ENCODE peak calls at places on chromosomes 6 and 20, in eight cellular contexts. U is uterus, B is tibial artery, L is IMR-90, V is Peyer's patch, W is small intestine, N is testis, G is left lung. X is an unnamed sample.

GRCh38 chr6:90294614-90294988 is 2.0 kb downstream of the BACH2 start:
- DNase-seq in G (no peak), V (peak), B (no peak), L (no peak), U (peak), N (no peak), W (no peak), X (no peak)

GRCh38 chr6:54191460-54191859 is 80.2 kb downstream of the MLIP start:
- DNase-seq in N (no peak), B (no peak), U (no peak), W (no peak), V (no peak), G (no peak), L (peak), X (no peak)

GRCh38 chr6:7315684-7316366 is 2.8 kb upstream of the SSR1 start:
- DNase-seq in U (no peak), B (no peak), N (peak), L (no peak), V (no peak), W (no peak), G (no peak), X (no peak)

GRCh38 chr6:56004421-56004820 is 129.0 kb upstream of the BMP5 start:
- DNase-seq in W (no peak), G (no peak), U (no peak), L (peak), V (no peak), B (no peak), N (no peak), X (no peak)

GRCh38 chr20:34215711-34216381 is 25.4 kb upstream of the ASIP start:
- DNase-seq in G (peak), W (peak), V (peak), U (peak), L (peak), B (peak), N (peak), X (peak)

GRCh38 chr20:47389867-47390347 is 33.4 kb upstream of the ZMYND8 start:
- DNase-seq in W (no peak), V (no peak), N (no peak), G (no peak), U (no peak), B (no peak), L (peak), X (peak)

GRCh38 chr20:18019068-18019467 is 38.6 kb downstream of the OVOL2 start:
- DNase-seq in V (no peak), N (peak), L (peak), B (no peak), U (no peak), W (peak), G (no peak), X (no peak)

GRCh38 chr20:57432874-57433491 is 41.8 kb downstream of the RBM38 start:
- DNase-seq in V (peak), G (peak), U (no peak), L (no peak), B (no peak), N (no peak), W (peak), X (no peak)

GRCh38 chr6:39377530-39377929 is 55.0 kb upstream of the KCNK16 start:
- DNase-seq in N (peak), W (peak), L (peak), G (peak), B (peak), V (no peak), U (peak), X (peak)

GRCh38 chr6:7125290-7125689 is 17.5 kb downstream of the RREB1 start:
- DNase-seq in U (no peak), W (no peak), V (no peak), N (no peak), B (no peak), L (no peak), G (no peak), X (no peak)

GRCh38 chr6:169378620-169379381 is 125.2 kb upstream of the THBS2 start:
- DNase-seq in N (no peak), B (no peak), G (no peak), W (no peak), V (no peak), U (no peak), L (no peak), X (no peak)

GRCh38 chr6:111605100-111605748 is 454 bp downstream of the TRAF3IP2 start:
- DNase-seq in L (peak), V (peak), G (peak), W (peak), B (peak), U (peak), N (peak), X (peak)

GRCh38 chr6:55033021-55033546 is 141.2 kb upstream of the HCRTR2 start:
- DNase-seq in N (no peak), W (no peak), L (peak), U (no peak), V (no peak), B (no peak), G (no peak), X (no peak)

GRCh38 chr20:51696304-51697118 is 71.7 kb downstream of the ATP9A start:
- DNase-seq in N (no peak), L (no peak), V (no peak), G (no peak), B (no peak), W (no peak), U (peak), X (no peak)

GRCh38 chr6:36713846-36714245 is 16.2 kb downstream of the RAB44 start:
- DNase-seq in W (no peak), N (no peak), B (no peak), V (no peak), U (no peak), G (no peak), L (no peak), X (no peak)

GRCh38 chr6:41462980-41463930 is 82.9 kb upstream of the FOXP4 start:
- DNase-seq in U (peak), G (peak), N (peak), L (peak), V (peak), B (peak), W (peak), X (peak)

DNA sequence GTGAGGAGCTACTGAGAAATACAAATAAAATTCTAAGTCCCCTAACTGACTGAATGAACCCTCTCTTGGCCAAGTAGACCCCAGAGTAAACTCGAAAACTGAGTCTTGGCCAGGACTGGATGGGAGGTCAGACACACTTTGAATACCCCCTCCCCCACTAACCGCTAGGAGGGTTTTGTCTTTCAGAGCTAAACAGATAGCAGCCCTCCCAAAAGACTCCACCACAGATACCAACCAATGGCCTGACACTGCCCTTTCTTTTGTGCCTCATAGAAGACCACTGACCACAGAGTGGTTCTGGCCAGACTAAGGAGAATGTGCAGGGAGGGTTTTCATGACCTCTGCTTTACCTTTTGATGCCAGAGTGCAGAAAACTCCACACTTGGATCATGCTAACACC is 42.1 kb downstream of the SPACA1 start:
- DNase-seq in G (no peak), B (no peak), V (no peak), L (no peak), W (no peak), U (no peak), N (no peak), X (no peak)
- H3K4me3 ChIP-seq in G (no peak), B (no peak), V (no peak), L (no peak), W (no peak), U (no peak), N (no peak), X (no peak)

GRCh38 chr6:167146977-167147376 is 10.8 kb downstream of the GPR31 start:
- DNase-seq in B (no peak), N (peak), V (no peak), L (no peak), G (no peak), U (no peak), W (no peak), X (no peak)
- H3K4me3 ChIP-seq in B (no peak), N (peak), V (no peak), L (no peak), G (peak), U (no peak), W (no peak), X (no peak)

GRCh38 chr20:25017257-25017803 is 24.8 kb upstream of the APMAP start:
- DNase-seq in B (peak), G (peak), N (no peak), U (no peak), L (no peak), V (no peak), W (peak), X (no peak)
- H3K4me3 ChIP-seq in B (no peak), G (no peak), N (no peak), U (no peak), L (no peak), V (no peak), W (no peak), X (no peak)

DNA sequence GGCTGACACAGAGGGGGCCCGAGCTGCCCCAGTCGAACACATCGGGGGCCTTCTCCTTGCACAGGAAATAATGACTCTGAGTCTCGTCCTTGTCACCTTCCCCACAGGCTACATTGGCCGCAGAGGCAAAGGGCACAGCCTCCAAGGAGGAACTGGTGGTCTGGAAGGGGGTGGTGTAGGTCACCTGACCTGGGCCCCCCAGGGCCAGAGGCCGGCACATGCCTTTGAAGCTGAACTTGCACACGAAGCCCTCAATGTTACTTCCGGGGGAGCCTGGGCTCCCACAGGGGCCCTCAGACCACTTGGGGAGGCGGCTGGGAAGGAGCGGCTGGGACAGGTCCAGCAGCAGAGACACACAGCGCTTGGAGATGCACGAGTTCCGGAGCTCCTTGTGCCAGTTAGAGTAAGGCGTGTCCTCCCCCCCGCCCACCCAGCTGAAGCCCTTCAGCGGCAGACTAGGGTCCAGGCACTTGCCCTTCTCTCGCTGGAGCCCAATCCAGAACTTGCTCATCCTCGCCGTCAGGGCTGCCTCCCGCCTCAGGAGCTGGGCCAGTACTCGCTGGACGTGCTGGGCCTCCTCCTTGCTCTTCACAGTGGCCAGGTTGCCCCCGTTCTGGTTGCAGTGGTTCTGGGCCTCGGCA is 589 bp downstream of the CD93 start:
- DNase-seq in N (no peak), L (no peak), V (no peak), G (no peak), W (no peak), B (no peak), U (no peak), X (no peak)
- H3K4me3 ChIP-seq in N (peak), L (no peak), V (no peak), G (peak), W (no peak), B (peak), U (peak), X (no peak)

DNA sequence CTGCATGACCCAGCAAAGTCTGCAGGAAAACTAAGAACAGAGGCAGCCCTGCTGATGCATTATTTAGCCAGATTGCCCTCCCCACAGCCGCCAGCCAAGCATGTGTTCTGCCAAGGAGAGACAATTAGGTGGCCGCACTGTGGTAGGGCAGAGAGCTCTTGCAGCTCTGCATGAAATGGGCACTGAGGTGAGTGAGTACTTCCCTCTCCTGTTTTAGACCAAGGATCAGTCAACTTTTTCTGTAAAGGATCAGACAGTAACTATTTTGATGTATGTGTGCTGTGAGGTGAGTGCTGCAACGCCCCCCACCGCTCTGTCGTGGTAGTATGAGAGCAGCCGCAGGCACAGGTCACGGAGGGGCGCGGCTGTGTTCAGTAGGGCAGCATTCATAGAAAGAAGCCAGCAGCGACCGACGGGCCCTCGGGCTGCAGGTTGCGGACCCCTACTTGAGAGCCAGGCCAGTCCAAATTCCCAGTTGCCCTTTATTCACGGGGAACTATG is 23.8 kb upstream of the FAM50B start:
- DNase-seq in N (peak), U (peak), W (peak), L (peak), B (peak), V (no peak), G (peak), X (no peak)
- H3K4me3 ChIP-seq in N (no peak), U (no peak), W (no peak), L (no peak), B (peak), V (no peak), G (no peak), X (no peak)

GRCh38 chr20:50358959-50359358 is 151.2 kb upstream of the PTPN1 start:
- DNase-seq in U (no peak), B (no peak), G (no peak), W (no peak), V (no peak), N (no peak), L (no peak), X (no peak)
- H3K4me3 ChIP-seq in U (no peak), B (no peak), G (no peak), W (no peak), V (no peak), N (no peak), L (no peak), X (no peak)

X was measured in HFF-Myc.